ENCODE peak calls at places on chromosomes 3 and 15, in four cellular contexts. W is H1, V is right lobe of liver, J is esophagus muscularis mucosa. R is an unnamed sample. For H3K27me3, the result is how much of the 10 kb centered on the place peaks cover.

GRCh38 chr3:128279594-128279880 is 126.3 kb downstream of the EEFSEC start:
- DNase-seq in W (no peak), V (no peak), J (no peak), R (no peak)

GRCh38 chr3:67640023-67640660 is 14.3 kb downstream of the SUCLG2 start:
- DNase-seq in W (no peak), V (no peak), J (no peak), R (no peak)

GRCh38 chr15:70065006-70065722 is 32.6 kb downstream of the TLE3 start:
- DNase-seq in W (no peak), V (peak), J (no peak), R (peak)

GRCh38 chr3:101216710-101217457 is 103.5 kb downstream of the IMPG2 start:
- DNase-seq in W (no peak), V (no peak), J (no peak), R (peak)

GRCh38 chr15:76994001-76994400 is 925 bp upstream of the PSTPIP1 start:
- DNase-seq in W (no peak), V (peak), J (no peak), R (no peak)

GRCh38 chr3:26312826-26313225 is 309.7 kb upstream of the LRRC3B start:
- DNase-seq in W (no peak), V (no peak), J (no peak), R (no peak)

GRCh38 chr3:102699819-102700140 is 265.0 kb downstream of the ZPLD1 start:
- DNase-seq in W (no peak), V (no peak), J (no peak), R (no peak)

GRCh38 chr3:196012481-196012880 is 69.4 kb downstream of the TFRC start:
- DNase-seq in W (no peak), V (no peak), J (no peak), R (no peak)

GRCh38 chr3:59607628-59608027 is 557.8 kb upstream of the CFAP20DC start:
- DNase-seq in W (no peak), V (no peak), J (no peak), R (no peak)

GRCh38 chr3:191260431-191261303 is 61.6 kb downstream of the OSTN start:
- DNase-seq in W (no peak), V (no peak), J (no peak), R (no peak)

GRCh38 chr15:74889390-74889881 is 406 bp upstream of the MPI start:
- DNase-seq in W (no peak), V (no peak), J (peak), R (peak)

GRCh38 chr3:68999605-69000004 is 13.9 kb downstream of the EOGT start:
- DNase-seq in W (no peak), V (no peak), J (no peak), R (no peak)

GRCh38 chr3:146542179-146542578 is 2.2 kb downstream of the PLSCR1 start:
- DNase-seq in W (no peak), V (no peak), J (no peak), R (peak)

GRCh38 chr3:58037141-58037910 is 29.1 kb downstream of the FLNB start:
- DNase-seq in W (no peak), V (no peak), J (no peak), R (no peak)

GRCh38 chr3:58999779-59000170 is 50.0 kb downstream of the CFAP20DC start:
- DNase-seq in W (no peak), V (no peak), J (no peak), R (no peak)

DNA sequence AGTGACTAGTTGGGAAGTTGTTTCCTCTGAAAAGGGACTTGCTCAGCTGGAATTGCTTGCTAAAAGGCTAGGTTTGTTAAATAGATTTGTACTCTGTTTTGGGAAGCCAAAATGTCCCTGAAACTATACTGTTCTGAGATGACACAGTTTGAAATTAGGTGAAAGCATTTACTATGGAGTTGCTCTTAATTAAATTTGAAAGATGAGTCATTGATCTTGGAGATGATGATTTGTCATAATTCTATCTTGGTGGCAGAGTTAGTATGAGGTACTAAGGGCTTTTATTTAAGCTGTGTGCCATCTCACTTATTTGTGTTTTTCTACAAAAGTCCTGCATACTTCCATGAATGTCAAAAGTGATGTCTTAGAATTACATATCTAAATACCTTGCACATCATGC is 320.9 kb downstream of the PTPRG start:
- DNase-seq in W (no peak), V (no peak), J (no peak), R (no peak)
- H3K27me3 ChIP-seq in W (under half), V (under half), J (under half), R (under half)

GRCh38 chr3:13667330-13667729 is 118.4 kb downstream of the FBLN2 start:
- DNase-seq in W (no peak), V (no peak), J (no peak), R (no peak)
- TF ChIP-seq POLR2A in W (no peak), V (no peak), J (no peak), R (no peak)

DNA sequence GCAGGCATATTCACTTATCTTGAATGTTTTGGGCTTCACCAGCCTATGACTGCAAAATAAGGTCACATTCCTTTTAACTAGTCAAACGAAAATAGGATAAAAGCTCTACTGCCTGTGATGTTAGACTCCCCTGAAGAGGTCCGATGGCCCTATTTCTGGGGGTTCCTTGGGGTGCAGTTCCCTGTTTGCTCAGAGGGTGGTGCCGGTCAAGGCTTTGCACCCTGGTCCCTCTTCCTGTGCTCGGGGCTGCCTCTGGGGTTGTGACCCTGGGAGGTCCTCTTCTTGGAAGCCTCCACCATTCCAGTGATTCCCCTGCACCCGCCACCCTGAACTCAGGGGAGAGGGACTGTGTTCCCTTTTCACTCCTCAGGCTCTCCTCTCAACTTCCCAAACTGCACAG is 86.7 kb upstream of the ANKRD34C start:
- DNase-seq in W (no peak), V (no peak), J (no peak), R (no peak)
- TF ChIP-seq CTCF in W (peak), V (no peak), J (no peak), R (no peak)

GRCh38 chr3:45841701-45842491 is at the start of gene LZTFL1:
- DNase-seq in W (peak), V (peak), J (peak), R (peak)
- H3K27me3 ChIP-seq in W (under half), V (under half), J (under half), R (under half)

DNA sequence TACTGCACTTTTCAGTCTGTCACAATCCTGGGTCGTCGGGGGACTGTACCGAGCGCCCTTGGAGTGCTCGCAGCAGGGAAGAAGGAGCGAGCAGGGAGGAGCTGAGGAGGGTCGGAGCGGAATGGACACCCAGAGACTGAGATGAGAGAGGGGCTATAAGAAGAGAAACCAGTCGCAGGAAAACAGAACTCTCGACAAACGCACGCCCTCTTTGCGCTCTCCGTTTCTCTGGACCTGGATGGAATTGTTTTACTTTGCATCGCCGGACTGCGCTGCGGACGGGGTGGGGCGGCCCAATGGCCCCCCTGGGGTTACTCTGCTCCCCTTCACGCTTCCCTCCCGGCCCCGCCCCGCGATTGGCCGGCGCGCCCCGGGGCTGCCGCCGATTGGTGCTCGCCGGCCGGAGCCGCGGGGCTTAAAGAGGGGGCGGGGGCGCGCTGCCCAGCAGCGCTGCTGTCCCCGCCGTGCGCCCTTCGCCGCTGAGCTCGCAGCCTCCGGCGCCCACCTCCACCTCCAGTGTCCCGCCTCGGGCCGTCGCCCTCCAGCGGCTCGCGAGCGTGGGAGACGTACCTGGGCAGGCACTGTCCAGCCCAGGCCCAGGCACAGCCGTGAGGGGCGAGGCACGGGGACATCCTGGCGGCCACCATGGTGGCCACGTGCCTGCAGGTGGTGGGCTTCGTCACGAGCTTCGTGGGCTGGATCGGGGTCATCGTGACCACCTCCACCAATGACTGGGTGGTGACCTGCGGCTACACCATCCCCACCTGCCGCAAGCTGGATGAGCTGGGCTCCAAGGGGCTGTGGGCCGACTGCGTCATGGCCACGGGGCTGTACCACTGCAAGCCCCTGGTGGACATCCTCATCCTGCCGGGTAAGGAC is at the start of gene CLDN11:
- DNase-seq in W (no peak), V (no peak), J (no peak), R (no peak)
- TF ChIP-seq POLR2A in W (no peak), V (no peak), J (no peak), R (no peak)

DNA sequence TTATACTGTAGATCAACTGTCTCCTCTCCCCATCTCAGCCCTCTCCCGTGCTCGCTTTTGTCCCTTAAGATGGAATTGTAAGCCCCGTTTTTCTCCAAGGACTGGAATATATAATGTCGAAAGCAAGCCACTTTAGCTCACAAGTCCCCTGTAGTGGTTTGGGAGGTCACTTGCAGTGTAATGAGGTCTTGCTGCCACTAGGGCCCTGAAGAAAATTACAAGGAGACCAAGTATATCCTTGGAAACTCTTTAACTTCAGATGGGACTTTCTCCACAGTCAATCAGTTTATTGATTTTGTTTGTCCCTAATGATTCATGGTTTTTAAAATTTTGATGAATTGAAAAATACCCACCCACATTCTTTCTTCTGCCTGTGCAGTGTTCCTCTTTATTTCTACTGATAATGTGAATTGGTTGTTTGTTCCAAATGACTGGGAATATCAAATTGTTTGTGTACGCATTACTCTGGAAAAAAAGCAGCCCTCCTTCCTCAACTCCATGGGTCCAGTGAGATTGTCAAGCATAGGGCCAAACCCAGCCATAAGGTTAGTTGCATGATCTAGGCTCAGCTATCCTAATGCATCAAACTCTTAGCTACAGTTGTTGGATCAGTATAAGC is 294.8 kb downstream of the MCTP2 start:
- DNase-seq in W (no peak), V (no peak), J (no peak), R (no peak)
- TF ChIP-seq CTCF in W (peak), V (peak), J (no peak), R (no peak)

GRCh38 chr15:96324900-96325299 is 5.6 kb upstream of the NR2F2 start:
- DNase-seq in W (no peak), V (no peak), J (no peak), R (no peak)
- H3K27me3 ChIP-seq in W (half or more), V (under half), J (under half), R (under half)

GRCh38 chr3:126517986-126518778 is 609 bp upstream of the UROC1 start:
- DNase-seq in W (no peak), V (peak), J (no peak), R (no peak)

GRCh38 chr3:126516152-126516935 is 1.2 kb downstream of the UROC1 start:
- DNase-seq in W (no peak), V (peak), J (no peak), R (no peak)

GRCh38 chr3:126515066-126515706 is 2.4 kb downstream of the UROC1 start:
- DNase-seq in W (no peak), V (peak), J (no peak), R (no peak)

GRCh38 chr3:126517291-126517951 is at the start of gene UROC1:
- DNase-seq in W (no peak), V (peak), J (no peak), R (no peak)

DNA sequence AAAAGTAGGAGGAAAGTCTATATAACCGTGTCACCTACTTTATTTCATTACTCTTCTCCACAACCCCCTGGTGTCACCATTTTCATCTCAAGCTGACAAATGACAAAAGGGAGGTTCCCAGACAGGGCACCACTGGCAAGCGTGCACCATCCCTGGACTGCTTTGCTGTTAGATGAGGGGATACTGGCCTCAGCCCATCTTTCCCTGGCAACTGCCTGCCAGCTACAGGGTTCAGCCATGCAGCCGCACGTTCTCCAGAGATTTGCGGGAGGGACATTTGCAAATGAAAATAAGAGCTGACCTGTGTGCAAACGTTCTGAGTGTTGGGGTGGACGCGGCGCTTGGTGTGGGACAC is 660 bp downstream of the UROC1 start:
- DNase-seq in W (no peak), V (no peak), J (no peak), R (no peak)
- TF ChIP-seq POLR2A in W (no peak), V (no peak), J (no peak), R (no peak)